ENCODE peak calls at places on chromosome 4, in five cellular contexts. L is testis; I is OCI-LY7; W is CD8-positive, alpha-beta T cell; T is cardiac muscle cell. D is an unnamed sample.

GRCh38 chr4:144056800-144057199 is 37.6 kb upstream of the GYPB start:
- DNase-seq in W (no peak), L (no peak), I (no peak), T (no peak), D (no peak)

GRCh38 chr4:16136321-16136720 is 52.5 kb upstream of the PROM1 start:
- DNase-seq in L (no peak), I (no peak), T (peak), W (no peak), D (no peak)

GRCh38 chr4:8117278-8117682 is 41.3 kb downstream of the ABLIM2 start:
- DNase-seq in I (peak), W (peak), T (peak), L (peak), D (peak)

GRCh38 chr4:88900432-88900831 is 156.6 kb downstream of the FAM13A start:
- DNase-seq in T (peak), W (no peak), L (no peak), I (no peak), D (no peak)

GRCh38 chr4:38948551-38948950 is 80.9 kb downstream of the FAM114A1 start:
- DNase-seq in L (peak), T (peak), I (no peak), W (no peak), D (no peak)

GRCh38 chr4:141898336-141898735 is 262.0 kb downstream of the IL15 start:
- DNase-seq in T (no peak), W (no peak), I (no peak), L (no peak), D (no peak)

GRCh38 chr4:23934915-23935314 is 45.1 kb upstream of the PPARGC1A start:
- DNase-seq in T (peak), L (peak), I (no peak), W (no peak), D (no peak)

GRCh38 chr4:129109965-129110824 is 14.2 kb downstream of the C4orf33 start:
- DNase-seq in T (peak), W (no peak), L (no peak), I (no peak), D (no peak)

GRCh38 chr4:38730830-38731646 is 51.8 kb downstream of the TLR10 start:
- DNase-seq in W (peak), I (peak), L (peak), T (peak), D (peak)

GRCh38 chr4:52312722-52313121 is 261.6 kb downstream of the SPATA18 start:
- DNase-seq in W (no peak), L (no peak), I (no peak), T (no peak), D (no peak)

GRCh38 chr4:62923783-62924182 is 1485.5 kb downstream of the TECRL start:
- DNase-seq in T (no peak), W (no peak), L (no peak), I (no peak), D (no peak)

GRCh38 chr4:88765729-88766128 is 68.1 kb upstream of the NAP1L5 start:
- DNase-seq in T (peak), W (no peak), I (no peak), L (no peak), D (no peak)

GRCh38 chr4:113106076-113106475 is 56.6 kb downstream of the ANK2 start:
- DNase-seq in L (no peak), T (peak), I (no peak), W (no peak), D (no peak)

GRCh38 chr4:77788990-77789389 is 30.2 kb downstream of the CNOT6L start:
- DNase-seq in L (no peak), T (no peak), W (no peak), I (no peak), D (no peak)

GRCh38 chr4:17577660-17578481 is 873 bp downstream of the LAP3 start:
- DNase-seq in T (peak), L (peak), I (peak), W (no peak), D (peak)

GRCh38 chr4:112518675-112519074 is 2.7 kb upstream of the NEUROG2 start:
- DNase-seq in W (no peak), I (no peak), T (no peak), L (no peak), D (no peak)

GRCh38 chr4:90602728-90603127 is 475.5 kb downstream of the CCSER1 start:
- DNase-seq in W (no peak), L (no peak), T (no peak), I (no peak), D (no peak)

GRCh38 chr4:87108142-87108546 is 112.3 kb downstream of the KLHL8 start:
- DNase-seq in T (peak), L (no peak), I (no peak), W (no peak), D (peak)

GRCh38 chr4:78644744-78645330 is 93.3 kb downstream of the ANXA3 start:
- DNase-seq in I (peak), W (peak), T (peak), L (peak), D (peak)

GRCh38 chr4:134024251-134024650 is 177.3 kb downstream of the PABPC4L start:
- DNase-seq in I (peak), L (no peak), W (no peak), T (peak), D (peak)

GRCh38 chr4:168769416-168769815 is 240.6 kb downstream of the CBR4 start:
- DNase-seq in T (peak), L (no peak), W (no peak), I (no peak), D (no peak)

GRCh38 chr4:154958621-154959358 is 177.7 kb downstream of the RBM46 start:
- DNase-seq in T (peak), W (no peak), L (peak), I (no peak), D (no peak)

GRCh38 chr4:7842384-7843279 is 97.0 kb downstream of the AFAP1 start:
- DNase-seq in W (no peak), T (peak), I (no peak), L (peak), D (no peak)

GRCh38 chr4:169791527-169792156 is 33.9 kb upstream of the HPF1 start:
- DNase-seq in W (no peak), T (peak), I (no peak), L (peak), D (peak)

GRCh38 chr4:83862471-83862870 is 326.6 kb downstream of the GPAT3 start:
- DNase-seq in I (no peak), W (no peak), T (peak), L (no peak), D (no peak)

GRCh38 chr4:32884198-32884597 is 2164.0 kb downstream of the PCDH7 start:
- DNase-seq in I (no peak), T (peak), L (no peak), W (no peak), D (no peak)

GRCh38 chr4:8702516-8703400 is 110.2 kb downstream of the CPZ start:
- DNase-seq in L (peak), W (no peak), I (no peak), T (no peak), D (peak)

GRCh38 chr4:177728361-177729152 is 286.3 kb upstream of the AGA start:
- DNase-seq in I (no peak), L (peak), T (no peak), W (no peak), D (peak)

GRCh38 chr4:138158746-138159297 is 83.3 kb downstream of the SLC7A11 start:
- DNase-seq in T (peak), W (no peak), I (no peak), L (no peak), D (no peak)

GRCh38 chr4:144343143-144343755 is 202.7 kb upstream of the GYPA start:
- DNase-seq in T (no peak), L (no peak), W (no peak), I (no peak), D (no peak)

GRCh38 chr4:147786531-147786930 is 54.6 kb downstream of the ARHGAP10 start:
- DNase-seq in I (no peak), L (no peak), T (no peak), W (no peak), D (no peak)

GRCh38 chr4:123505457-123506310 is 109.1 kb downstream of the SPRY1 start:
- DNase-seq in I (peak), L (peak), W (peak), T (peak), D (peak)

GRCh38 chr4:82493721-82494425 is 63.5 kb downstream of the ENOPH1 start:
- DNase-seq in W (no peak), T (no peak), I (no peak), L (no peak), D (no peak)

GRCh38 chr4:182449186-182449880 is 206.1 kb downstream of the TENM3 start:
- DNase-seq in T (no peak), W (no peak), L (peak), I (no peak), D (no peak)

GRCh38 chr4:2715426-2715825 is 40.7 kb downstream of the TNIP2 start:
- DNase-seq in T (no peak), I (no peak), L (no peak), W (no peak), D (no peak)

GRCh38 chr4:2713337-2713736 is 42.8 kb downstream of the TNIP2 start:
- DNase-seq in I (no peak), L (no peak), W (no peak), T (no peak), D (no peak)

GRCh38 chr4:2714071-2714770 is 41.9 kb downstream of the TNIP2 start:
- DNase-seq in L (no peak), I (no peak), W (peak), T (peak), D (peak)

GRCh38 chr4:2714918-2715317 is 41.2 kb downstream of the TNIP2 start:
- DNase-seq in W (no peak), L (no peak), I (no peak), T (peak), D (no peak)

GRCh38 chr4:2712261-2712842 is 43.8 kb downstream of the TNIP2 start:
- DNase-seq in W (no peak), I (peak), L (no peak), T (peak), D (no peak)
- TF ChIP-seq CTCF in W (no peak), I (peak), L (no peak), T (peak), D (peak)

GRCh38 chr4:85474356-85474755 is 594 bp upstream of the ARHGAP24 start:
- DNase-seq in I (no peak), L (no peak), T (no peak), W (no peak), D (no peak)
- H3K4me3 ChIP-seq in I (no peak), L (peak), T (peak), W (no peak), D (no peak)

GRCh38 chr4:163558539-163559044 is 64.1 kb downstream of the TMA16 start:
- DNase-seq in W (no peak), I (peak), T (no peak), L (no peak), D (no peak)

GRCh38 chr4:163553146-163553545 is 58.7 kb downstream of the TMA16 start:
- DNase-seq in I (no peak), L (no peak), T (no peak), W (no peak), D (no peak)

GRCh38 chr4:163556650-163557391 is 62.3 kb downstream of the TMA16 start:
- DNase-seq in I (no peak), L (no peak), T (no peak), W (no peak), D (no peak)

GRCh38 chr4:163556169-163556568 is 61.7 kb downstream of the TMA16 start:
- DNase-seq in W (no peak), T (no peak), L (no peak), I (peak), D (no peak)

GRCh38 chr4:163554870-163555465 is 60.5 kb downstream of the TMA16 start:
- DNase-seq in I (peak), L (no peak), W (no peak), T (peak), D (no peak)
- TF ChIP-seq CTCF in I (peak), L (no peak), W (peak), T (peak), D (peak)

GRCh38 chr4:73945140-73945539 is 36.7 kb downstream of the PF4 start:
- DNase-seq in L (no peak), W (no peak), I (no peak), T (no peak), D (no peak)
- H3K4me3 ChIP-seq in L (no peak), W (no peak), I (no peak), T (no peak), D (no peak)

GRCh38 chr4:29079260-29079659 is 1640.9 kb upstream of the PCDH7 start:
- DNase-seq in W (no peak), L (no peak), T (no peak), I (no peak), D (no peak)

GRCh38 chr4:29082684-29083083 is 1637.5 kb upstream of the PCDH7 start:
- DNase-seq in T (no peak), L (no peak), W (no peak), I (no peak), D (no peak)

GRCh38 chr4:29085748-29086147 is 1634.4 kb upstream of the PCDH7 start:
- DNase-seq in T (no peak), I (no peak), W (no peak), L (no peak), D (no peak)

DNA sequence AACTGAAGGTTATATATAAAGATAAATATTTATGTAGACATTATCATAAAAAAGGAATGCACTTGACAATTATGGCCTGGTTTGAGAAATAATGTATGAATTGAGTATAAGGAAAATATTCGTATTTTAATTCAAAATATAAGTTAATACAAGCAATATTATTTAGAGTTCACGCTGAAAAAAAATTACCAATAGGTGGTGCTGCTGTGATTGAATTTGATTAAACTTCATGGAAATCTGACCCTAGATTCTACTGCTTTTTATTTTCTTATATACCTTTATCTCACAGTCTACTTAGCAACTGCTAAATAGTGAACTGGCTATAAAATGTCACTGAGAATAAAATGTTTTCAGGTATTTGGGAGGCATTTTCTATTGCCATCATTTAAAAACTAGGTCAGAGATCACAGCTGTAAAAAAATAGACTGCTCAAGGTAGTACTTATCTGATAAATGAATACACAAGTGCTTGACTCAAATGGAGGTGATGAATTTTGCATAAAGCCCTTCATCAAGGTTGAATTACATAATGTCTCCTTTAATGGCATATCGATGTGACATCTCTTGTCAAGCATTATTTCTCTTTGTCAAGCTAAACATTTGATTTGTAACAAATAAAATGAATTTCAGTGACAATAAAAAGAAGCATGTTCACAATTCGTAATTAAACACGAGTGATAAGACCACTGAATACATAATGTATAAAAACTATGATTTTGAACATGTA is 1638.8 kb upstream of the PCDH7 start:
- DNase-seq in W (no peak), I (no peak), L (no peak), T (peak), D (no peak)
- TF ChIP-seq CTCF in W (no peak), I (peak), L (no peak), T (no peak), D (no peak)

DNA sequence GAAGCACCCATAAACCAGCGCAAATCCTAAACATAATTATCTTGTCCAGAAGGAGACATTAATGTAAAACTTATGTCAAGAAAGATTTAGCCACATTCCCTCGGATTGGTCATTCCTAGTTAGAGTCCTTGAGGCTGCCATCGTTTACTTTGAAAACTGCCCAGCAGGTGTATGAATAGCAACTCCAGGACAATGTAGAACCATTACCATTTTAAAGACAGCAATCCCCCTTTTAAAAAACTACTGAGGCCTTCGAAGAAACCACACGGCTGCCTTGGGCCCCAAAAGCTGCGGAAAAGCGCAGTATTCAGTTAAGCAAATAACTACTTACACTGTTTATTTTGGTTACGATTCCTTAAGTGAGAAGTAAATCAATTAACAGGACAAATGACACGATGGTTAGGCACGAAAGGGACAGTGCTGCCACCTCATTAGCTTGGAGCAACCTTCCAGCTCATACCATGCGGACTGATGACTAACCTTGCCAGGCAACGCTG is 814 bp upstream of the SGMS2 start:
- DNase-seq in L (no peak), I (no peak), T (no peak), W (no peak), D (no peak)
- H3K4me3 ChIP-seq in L (peak), I (no peak), T (peak), W (no peak), D (no peak)

GRCh38 chr4:26174033-26174432 is 146.8 kb upstream of the RBPJ start:
- DNase-seq in L (no peak), W (no peak), I (no peak), T (peak), D (no peak)

GRCh38 chr4:26175905-26176304 is 144.9 kb upstream of the RBPJ start:
- DNase-seq in T (no peak), L (no peak), W (no peak), I (no peak), D (no peak)

GRCh38 chr4:26178874-26179273 is 141.9 kb upstream of the RBPJ start:
- DNase-seq in I (no peak), T (peak), W (no peak), L (peak), D (no peak)

GRCh38 chr4:26175016-26175786 is 145.6 kb upstream of the RBPJ start:
- DNase-seq in W (peak), I (no peak), T (no peak), L (no peak), D (no peak)

GRCh38 chr4:26176621-26177121 is 144.1 kb upstream of the RBPJ start:
- DNase-seq in L (no peak), I (no peak), T (peak), W (no peak), D (no peak)
- TF ChIP-seq CTCF in L (no peak), I (no peak), T (no peak), W (no peak), D (no peak)

DNA sequence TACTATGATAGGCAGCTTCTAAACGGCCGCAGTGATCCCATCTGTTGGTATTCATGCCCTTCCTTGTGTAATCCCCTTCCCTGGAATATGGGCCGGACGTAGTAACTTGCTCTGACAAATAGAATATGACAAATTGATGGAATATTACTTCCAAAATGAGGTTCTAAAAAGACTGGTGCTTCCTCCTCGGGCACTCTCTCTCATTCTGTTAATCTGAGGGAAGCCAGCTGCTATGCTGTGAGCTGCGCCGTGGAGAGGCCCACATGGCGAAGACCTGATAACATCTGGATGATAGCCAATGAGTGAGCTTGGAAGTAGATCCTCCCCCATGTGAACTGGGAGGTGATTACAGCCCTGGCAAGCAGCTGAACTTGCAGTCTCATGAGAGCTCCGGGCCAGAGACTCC is 27.2 kb upstream of the SLC25A4 start:
- DNase-seq in W (no peak), T (peak), L (peak), I (no peak), D (peak)
- H3K4me3 ChIP-seq in W (no peak), T (no peak), L (no peak), I (no peak), D (peak)

GRCh38 chr4:184284742-184285141 is 67.1 kb upstream of the ENPP6 start:
- DNase-seq in W (no peak), L (no peak), T (no peak), I (peak), D (no peak)

GRCh38 chr4:184286346-184286745 is 68.7 kb upstream of the ENPP6 start:
- DNase-seq in I (no peak), W (no peak), L (peak), T (peak), D (no peak)

GRCh38 chr4:184289179-184289535 is 71.5 kb upstream of the ENPP6 start:
- DNase-seq in T (no peak), W (no peak), L (no peak), I (no peak), D (no peak)

GRCh38 chr4:184288451-184289178 is 70.9 kb upstream of the ENPP6 start:
- DNase-seq in W (no peak), T (no peak), L (no peak), I (peak), D (no peak)

DNA sequence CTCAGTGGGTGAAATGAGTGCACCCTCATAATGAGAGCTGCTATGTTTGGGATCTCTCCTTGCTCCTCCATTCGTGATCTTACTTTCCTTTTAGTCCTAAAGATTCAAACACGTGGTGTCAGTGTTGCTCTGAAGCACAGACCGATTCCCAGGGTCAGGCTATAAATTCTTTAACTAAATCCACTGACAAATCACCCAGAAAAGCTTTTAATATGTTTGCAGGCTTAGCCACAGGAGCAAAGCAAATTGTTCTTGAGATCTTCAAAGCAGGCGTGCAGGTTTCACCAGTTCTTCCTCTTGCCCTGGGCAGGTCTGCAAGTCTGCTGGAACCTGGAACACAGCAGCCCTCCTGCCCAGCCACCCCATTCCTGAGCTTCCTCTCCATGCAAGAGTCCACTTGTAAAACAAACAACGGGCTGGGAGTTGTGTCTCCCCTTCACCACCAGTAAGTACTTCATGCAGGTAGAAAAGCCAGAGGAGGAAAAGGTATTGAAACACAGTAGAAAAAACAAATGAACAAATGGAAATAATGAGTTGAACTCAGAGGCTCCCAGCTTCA is 70.1 kb upstream of the ENPP6 start:
- DNase-seq in T (peak), L (no peak), I (peak), W (no peak), D (no peak)
- TF ChIP-seq CTCF in T (peak), L (no peak), I (peak), W (no peak), D (no peak)